ENCODE peak calls at places on chromosomes 13 and 19, in six cellular contexts. Y is K562, S is sigmoid colon, O is suprapubic skin, A is transverse colon, X is SK-N-SH. E is an unnamed sample.

GRCh38 chr13:46555722-46556121 is 2.8 kb downstream of the LRCH1 start:
- DNase-seq in Y (no peak), S (no peak), A (no peak), X (no peak), O (no peak), E (no peak)

GRCh38 chr19:33703438-33703750 is 81.6 kb downstream of the CHST8 start:
- DNase-seq in Y (no peak), X (peak), S (peak), O (peak), A (no peak), E (no peak)

GRCh38 chr13:99926014-99926731 is 45.4 kb downstream of the ZIC5 start:
- DNase-seq in O (no peak), Y (no peak), A (peak), X (peak), S (no peak), E (no peak)

GRCh38 chr19:13297023-13297422 is 146.8 kb downstream of the IER2 start:
- DNase-seq in X (no peak), S (no peak), A (no peak), Y (no peak), O (no peak), E (no peak)

GRCh38 chr13:98677398-98677797 is 75.1 kb downstream of the SLC15A1 start:
- DNase-seq in X (no peak), A (no peak), Y (no peak), O (no peak), S (no peak), E (no peak)

GRCh38 chr13:101384929-101385328 is 31.4 kb downstream of the NALCN start:
- DNase-seq in O (no peak), Y (no peak), S (no peak), X (no peak), A (no peak), E (no peak)

GRCh38 chr19:28396259-28396940 is 816.6 kb downstream of the UQCRFS1 start:
- DNase-seq in X (no peak), Y (peak), O (no peak), S (no peak), A (no peak), E (no peak)

GRCh38 chr19:19581391-19581790 is 37.1 kb downstream of the PBX4 start:
- DNase-seq in O (no peak), X (no peak), S (no peak), Y (no peak), A (no peak), E (no peak)

GRCh38 chr13:79508224-79508961 is 27.4 kb downstream of the NDFIP2 start:
- DNase-seq in X (no peak), A (no peak), O (no peak), S (no peak), Y (no peak), E (no peak)

GRCh38 chr19:18785179-18786124 is 5.7 kb downstream of the COMP start:
- DNase-seq in O (peak), X (peak), Y (peak), A (peak), S (peak), E (no peak)

GRCh38 chr19:55256562-55257460 is 2.0 kb downstream of the PPP6R1 start:
- DNase-seq in A (no peak), S (no peak), O (no peak), Y (no peak), X (no peak), E (no peak)

GRCh38 chr19:17553256-17553655 is 2.2 kb upstream of the COLGALT1 start:
- DNase-seq in X (no peak), A (peak), O (peak), S (peak), Y (no peak), E (no peak)

GRCh38 chr19:6730941-6731670 is 6.3 kb downstream of the GPR108 start:
- DNase-seq in S (peak), O (no peak), A (no peak), X (peak), Y (no peak), E (no peak)

GRCh38 chr19:45919678-45920077 is 5.1 kb upstream of the NANOS2 start:
- DNase-seq in S (no peak), Y (no peak), O (no peak), X (no peak), A (no peak), E (no peak)

GRCh38 chr19:1247747-1248453 is 483 bp upstream of the MIDN start:
- DNase-seq in A (peak), Y (no peak), S (peak), O (peak), X (peak), E (no peak)

GRCh38 chr13:94345374-94346195 is 133.9 kb downstream of the DCT start:
- DNase-seq in X (peak), Y (no peak), A (no peak), S (no peak), O (no peak), E (no peak)

GRCh38 chr19:35090160-35090794 is 25.3 kb upstream of the FXYD3 start:
- DNase-seq in X (peak), Y (peak), O (peak), S (no peak), A (peak), E (no peak)

GRCh38 chr19:30111051-30111450 is 169.0 kb downstream of the URI1 start:
- DNase-seq in A (no peak), O (no peak), X (peak), S (no peak), Y (no peak), E (no peak)

GRCh38 chr19:3098515-3099346 is 4.6 kb downstream of the GNA11 start:
- DNase-seq in Y (no peak), X (no peak), S (peak), A (peak), O (peak), E (no peak)

GRCh38 chr13:93966267-93966936 is 513.1 kb downstream of the DCT start:
- DNase-seq in Y (no peak), A (no peak), O (no peak), S (no peak), X (no peak), E (no peak)

GRCh38 chr19:34644991-34645461 is 31.9 kb downstream of the SCGB2B2 start:
- DNase-seq in S (no peak), O (no peak), X (peak), A (no peak), Y (no peak), E (no peak)

DNA sequence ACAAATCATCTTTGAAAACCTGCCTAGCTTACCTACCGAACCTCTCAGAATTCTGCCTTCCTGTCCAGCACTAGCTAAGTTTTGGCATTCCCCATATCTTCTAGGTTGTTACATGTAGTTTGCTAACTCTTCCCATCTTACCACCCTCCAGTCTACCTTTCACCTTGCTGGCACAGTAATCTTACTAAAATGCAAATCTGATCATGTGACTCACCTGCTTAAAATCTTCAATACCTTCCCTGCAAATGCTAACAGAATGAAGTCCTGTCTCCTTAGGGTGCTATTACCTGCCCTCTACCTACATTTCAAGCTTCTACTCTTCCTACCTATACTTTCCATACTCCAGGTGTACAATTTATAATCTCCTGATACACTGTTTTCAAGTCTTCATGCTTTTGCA is 30.4 kb downstream of the INTS6 start:
- DNase-seq in A (no peak), O (no peak), S (no peak), Y (no peak), X (no peak), E (no peak)
- TF ChIP-seq POLR2AphosphoS5 in A (no peak), O (no peak), S (no peak), Y (no peak), X (no peak), E (no peak)

DNA sequence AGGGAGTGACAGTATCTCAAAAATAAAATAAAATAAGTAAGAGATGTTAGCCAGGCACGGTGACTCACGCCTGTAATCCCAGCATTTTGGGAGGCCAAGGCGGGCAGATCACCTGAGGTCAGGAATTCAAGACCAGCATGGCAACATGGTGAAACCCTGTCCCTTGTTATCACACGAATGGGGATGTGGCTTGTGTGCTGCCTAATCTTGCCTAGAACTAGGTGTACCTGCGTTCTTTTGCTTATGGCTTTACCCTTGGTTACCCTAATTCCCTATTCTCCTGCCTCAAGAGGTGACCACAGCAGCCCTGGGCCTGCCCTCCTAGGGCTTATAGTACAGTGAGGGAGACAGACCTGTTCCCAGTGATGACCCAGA is 6.3 kb upstream of the PVR start:
- DNase-seq in Y (no peak), O (no peak), A (no peak), X (no peak), S (no peak), E (no peak)
- TF ChIP-seq EP300 in Y (no peak), O (no peak), A (no peak), X (no peak), S (no peak), E (no peak)

DNA sequence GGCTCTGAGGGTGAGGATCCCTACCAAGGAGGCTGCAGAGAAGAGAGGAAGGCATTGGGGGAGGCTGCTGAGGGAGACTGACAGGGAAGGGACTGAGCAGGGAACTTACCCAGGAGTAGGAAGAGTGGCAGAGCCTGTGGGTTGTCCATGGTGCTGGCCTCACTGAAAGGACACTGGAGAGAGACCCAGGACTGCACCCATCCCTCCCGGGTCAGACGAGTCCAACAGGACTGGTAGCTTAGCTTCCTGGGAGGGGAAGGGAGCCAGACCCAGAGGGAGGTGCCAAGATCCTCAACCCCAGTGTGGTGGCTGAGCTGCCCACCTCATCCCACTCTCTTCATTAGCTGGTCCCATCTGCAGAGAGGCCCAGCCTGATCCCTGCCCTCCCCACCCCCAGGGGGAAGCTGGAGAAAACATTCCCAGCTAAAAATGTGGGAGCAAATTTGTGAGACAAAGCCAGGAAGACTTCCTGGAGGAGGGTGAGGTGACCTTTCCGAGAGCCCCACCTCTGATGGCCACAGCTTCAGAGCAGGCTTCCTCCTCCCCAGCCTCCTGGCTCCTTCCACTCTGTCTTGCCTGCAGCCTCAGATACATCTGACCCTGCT is at the start of gene VSIG10L:
- DNase-seq in Y (no peak), O (no peak), A (no peak), S (no peak), X (no peak), E (no peak)
- H3K27ac ChIP-seq in Y (no peak), O (peak), A (no peak), S (no peak), X (no peak), E (peak)

GRCh38 chr19:36141039-36141914 is 1.4 kb downstream of the CAPNS1 start:
- DNase-seq in Y (peak), A (peak), S (peak), O (peak), X (peak), E (peak)
- TF ChIP-seq POLR2AphosphoS5 in Y (no peak), A (peak), S (peak), O (no peak), X (no peak), E (peak)

E was measured in esophagus muscularis mucosa.